ENCODE peak calls at places on chromosomes 4 and X, in five cellular contexts. O, T, D, N and A are unnamed samples.

GRCh38 chr4:164819366-164819765 is 57.6 kb upstream of the APELA start:
- DNase-seq in O (no peak), T (no peak), D (no peak), N (no peak), A (no peak)

GRCh38 chr4:110442788-110443187 is 33.2 kb upstream of the ENPEP start:
- DNase-seq in O (no peak), T (no peak), D (no peak), N (no peak), A (no peak)

GRCh38 chrX:18701621-18702361 is 5.7 kb upstream of the PPEF1 start:
- DNase-seq in O (no peak), T (no peak), D (no peak), N (no peak), A (peak)

GRCh38 chr4:159432436-159432835 is 329.6 kb downstream of the RAPGEF2 start:
- DNase-seq in O (no peak), T (no peak), D (no peak), N (no peak), A (no peak)

GRCh38 chr4:113407409-113407808 is 354.1 kb downstream of the CAMK2D start:
- DNase-seq in O (no peak), T (no peak), D (no peak), N (no peak), A (no peak)

GRCh38 chr4:73776363-73776762 is 36.0 kb downstream of the CXCL8 start:
- DNase-seq in O (peak), T (peak), D (no peak), N (no peak), A (no peak)

GRCh38 chr4:82779032-82779431 is 19.6 kb downstream of the SCD5 start:
- DNase-seq in O (no peak), T (no peak), D (no peak), N (no peak), A (peak)

GRCh38 chrX:3788494-3789233 is 75.2 kb upstream of the PRKX start:
- DNase-seq in O (no peak), T (no peak), D (no peak), N (no peak), A (no peak)

GRCh38 chrX:108091878-108092291 is 307 bp downstream of the ATG4A start:
- DNase-seq in O (no peak), T (no peak), D (no peak), N (peak), A (no peak)

GRCh38 chrX:9486786-9487185 is 21.9 kb downstream of the TBL1X start:
- DNase-seq in O (no peak), T (no peak), D (no peak), N (no peak), A (no peak)

GRCh38 chrX:20620301-20620700 is 353.6 kb upstream of the RPS6KA3 start:
- DNase-seq in O (peak), T (peak), D (no peak), N (no peak), A (peak)

GRCh38 chrX:53716328-53717088 is 30.0 kb upstream of the HUWE1 start:
- DNase-seq in O (peak), T (peak), D (no peak), N (no peak), A (no peak)

GRCh38 chr4:158710814-158711213 is 12.4 kb downstream of the PPID start:
- DNase-seq in O (peak), T (peak), D (no peak), N (no peak), A (no peak)

GRCh38 chr4:140135529-140136021 is 18.4 kb downstream of the MAML3 start:
- DNase-seq in O (peak), T (peak), D (peak), N (no peak), A (no peak)

GRCh38 chr4:124642846-124643245 is 69.7 kb downstream of the ANKRD50 start:
- DNase-seq in O (no peak), T (no peak), D (no peak), N (no peak), A (no peak)

GRCh38 chr4:113212613-113213012 is 163.2 kb downstream of the ANK2 start:
- DNase-seq in O (no peak), T (no peak), D (no peak), N (no peak), A (no peak)

GRCh38 chrX:20197641-20198210 is 56.1 kb upstream of the EIF1AX start:
- DNase-seq in O (peak), T (peak), D (no peak), N (no peak), A (no peak)

GRCh38 chr4:148444296-148445070 is 2.3 kb upstream of the NR3C2 start:
- DNase-seq in O (no peak), T (no peak), D (no peak), N (peak), A (no peak)

GRCh38 chr4:15117270-15117946 is 115.1 kb downstream of the CPEB2 start:
- DNase-seq in O (no peak), T (no peak), D (no peak), N (no peak), A (no peak)

GRCh38 chrX:10514891-10515290 is 105.5 kb downstream of the MID1 start:
- DNase-seq in O (peak), T (peak), D (no peak), N (no peak), A (no peak)

GRCh38 chr4:14824189-14824588 is 178.1 kb upstream of the CPEB2 start:
- DNase-seq in O (no peak), T (no peak), D (no peak), N (no peak), A (no peak)

GRCh38 chr4:185535818-185536729 is 767 bp upstream of the PDLIM3 start:
- DNase-seq in O (peak), T (no peak), D (no peak), N (no peak), A (no peak)

GRCh38 chr4:100569196-100569595 is 51.4 kb upstream of the EMCN start:
- DNase-seq in O (no peak), T (no peak), D (no peak), N (no peak), A (no peak)

GRCh38 chrX:44705817-44706551 is 137.8 kb upstream of the DUSP21 start:
- DNase-seq in O (peak), T (no peak), D (no peak), N (no peak), A (no peak)

GRCh38 chr4:1830642-1831228 is 25.2 kb downstream of the LETM1 start:
- DNase-seq in O (no peak), T (no peak), D (no peak), N (no peak), A (no peak)

GRCh38 chr4:75985116-75985515 is 5.6 kb downstream of the SDAD1 start:
- DNase-seq in O (peak), T (peak), D (no peak), N (no peak), A (no peak)

GRCh38 chr4:110049951-110050925 is 137.6 kb downstream of the EGF start:
- DNase-seq in O (peak), T (peak), D (peak), N (peak), A (peak)

GRCh38 chrX:72395252-72395651 is 89.5 kb upstream of the CITED1 start:
- DNase-seq in O (no peak), T (no peak), D (no peak), N (no peak), A (no peak)

GRCh38 chr4:172675232-172675631 is 493.4 kb upstream of the GALNT7 start:
- DNase-seq in O (no peak), T (no peak), D (no peak), N (no peak), A (no peak)